ENCODE peak calls at places on chromosome 9, in five cellular contexts. B is HepG2, E is SK-N-SH, T is K562, P is GM12878. Y is an unnamed sample.

GRCh38 chr9:95286151-95286550 is 31.4 kb downstream of the FANCC start:
- DNase-seq in B (no peak), E (no peak), T (no peak), P (no peak), Y (no peak)

GRCh38 chr9:120265791-120266190 is 314.2 kb downstream of the CDK5RAP2 start:
- DNase-seq in B (no peak), E (no peak), T (no peak), P (no peak), Y (no peak)

GRCh38 chr9:79264511-79265448 is 307.0 kb upstream of the TLE4 start:
- DNase-seq in B (no peak), E (no peak), T (no peak), P (no peak), Y (no peak)

GRCh38 chr9:2545881-2546490 is 75.6 kb upstream of the VLDLR start:
- DNase-seq in B (no peak), E (no peak), T (no peak), P (no peak), Y (no peak)

GRCh38 chr9:85453850-85454249 is 287.9 kb downstream of the AGTPBP1 start:
- DNase-seq in B (no peak), E (no peak), T (no peak), P (no peak), Y (no peak)

GRCh38 chr9:130391863-130392262 is 52.9 kb upstream of the ASS1 start:
- DNase-seq in B (no peak), E (no peak), T (no peak), P (no peak), Y (peak)

GRCh38 chr9:29830815-29831214 is 2257.5 kb upstream of the C9orf72 start:
- DNase-seq in B (peak), E (peak), T (no peak), P (no peak), Y (peak)

GRCh38 chr9:134961331-134962064 is 43.8 kb upstream of the FCN1 start:
- DNase-seq in B (no peak), E (no peak), T (no peak), P (no peak), Y (no peak)

GRCh38 chr9:36140086-36141084 is 3.9 kb downstream of the GLIPR2 start:
- DNase-seq in B (no peak), E (no peak), T (no peak), P (no peak), Y (no peak)

GRCh38 chr9:135521608-135522095 is 412 bp downstream of the LCN1 start:
- DNase-seq in B (no peak), E (no peak), T (no peak), P (no peak), Y (no peak)

GRCh38 chr9:78606011-78606410 is 309.1 kb downstream of the PSAT1 start:
- DNase-seq in B (no peak), E (no peak), T (no peak), P (no peak), Y (no peak)

GRCh38 chr9:98251554-98251953 is 3.9 kb downstream of the TBC1D2 start:
- DNase-seq in B (no peak), E (no peak), T (no peak), P (no peak), Y (no peak)
- TF ChIP-seq EP300 in B (no peak), E (no peak), T (no peak), P (no peak), Y (no peak)

GRCh38 chr9:137198051-137198747 is 2.3 kb downstream of the TPRN start:
- DNase-seq in B (no peak), E (no peak), T (no peak), P (no peak), Y (peak)
- H3K4me3 ChIP-seq in B (peak), E (no peak), T (peak), P (no peak), Y (peak)

GRCh38 chr9:133348763-133349573 is 950 bp downstream of the RPL7A start:
- DNase-seq in B (no peak), E (no peak), T (no peak), P (no peak), Y (no peak)
- TF ChIP-seq POLR2AphosphoS5 in B (no peak), E (peak), T (no peak), P (no peak), Y (no peak)

GRCh38 chr9:91814681-91815212 is 135.3 kb downstream of the ROR2 start:
- DNase-seq in B (no peak), E (no peak), T (no peak), P (no peak), Y (no peak)
- TF ChIP-seq EP300 in B (no peak), E (no peak), T (no peak), P (no peak), Y (no peak)

GRCh38 chr9:110202232-110202631 is 5.7 kb downstream of the C9orf152 start:
- DNase-seq in B (no peak), E (no peak), T (no peak), P (no peak), Y (no peak)

GRCh38 chr9:110208031-110208430 is at the start of gene C9orf152:
- DNase-seq in B (no peak), E (no peak), T (no peak), P (no peak), Y (peak)

GRCh38 chr9:110206388-110206787 is 1.6 kb downstream of the C9orf152 start:
- DNase-seq in B (no peak), E (no peak), T (no peak), P (no peak), Y (no peak)

GRCh38 chr9:110207071-110207923 is 662 bp downstream of the C9orf152 start:
- DNase-seq in B (no peak), E (no peak), T (no peak), P (no peak), Y (peak)
- H3K4me3 ChIP-seq in B (no peak), E (no peak), T (no peak), P (no peak), Y (peak)

Y was measured in transverse colon.